ENCODE peak calls at places on chromosome 5, in six cellular contexts. A, Z, I, U, F and O are unnamed samples. For H3K4me1, the result is how much of the 10 kb centered on the place peaks cover.

GRCh38 chr5:177358333-177358939 is 712 bp downstream of the RGS14 start:
- DNase-seq in I (no peak), A (no peak), Z (no peak), F (no peak), U (no peak), O (no peak)

GRCh38 chr5:119655081-119655480 is 25.7 kb downstream of the FAM170A start:
- DNase-seq in F (no peak), U (no peak), Z (no peak), I (no peak), A (no peak), O (peak)

GRCh38 chr5:141558150-141558549 is 60.6 kb downstream of the DIAPH1 start:
- DNase-seq in I (no peak), A (no peak), Z (peak), U (no peak), F (peak), O (no peak)

GRCh38 chr5:174625591-174626365 is 98.6 kb upstream of the MSX2 start:
- DNase-seq in U (no peak), I (peak), A (no peak), Z (no peak), F (peak), O (peak)

GRCh38 chr5:124806026-124806856 is 59.8 kb upstream of the ZNF608 start:
- DNase-seq in U (peak), A (no peak), Z (peak), I (peak), F (peak), O (peak)

GRCh38 chr5:172920447-172920849 is 38.8 kb upstream of the RPL26L1 start:
- DNase-seq in F (peak), Z (peak), I (no peak), A (no peak), U (no peak), O (peak)

GRCh38 chr5:102578362-102578761 is 79.6 kb upstream of the SLCO6A1 start:
- DNase-seq in Z (no peak), I (no peak), A (no peak), U (no peak), F (no peak), O (no peak)

GRCh38 chr5:78648359-78649219 is at the start of gene LHFPL2:
- DNase-seq in A (peak), F (peak), U (peak), Z (peak), I (peak), O (peak)

GRCh38 chr5:65796917-65797316 is 74.9 kb downstream of the NLN start:
- DNase-seq in Z (no peak), F (no peak), U (no peak), A (no peak), I (no peak), O (no peak)

GRCh38 chr5:172903790-172904189 is 55.4 kb upstream of the RPL26L1 start:
- DNase-seq in U (no peak), F (peak), Z (peak), I (no peak), A (no peak), O (peak)

GRCh38 chr5:155960177-155960576 is 366.8 kb upstream of the SGCD start:
- DNase-seq in Z (no peak), A (no peak), I (no peak), U (no peak), F (no peak), O (no peak)

GRCh38 chr5:35416217-35416988 is 186.1 kb upstream of the PRLR start:
- DNase-seq in I (no peak), U (no peak), F (no peak), Z (no peak), A (no peak), O (no peak)

GRCh38 chr5:179368806-179369529 is 23.7 kb upstream of the ADAMTS2 start:
- DNase-seq in Z (no peak), I (no peak), U (no peak), A (no peak), F (no peak), O (no peak)

GRCh38 chr5:23146183-23146582 is 293.0 kb upstream of the CDH12 start:
- DNase-seq in Z (no peak), I (no peak), F (no peak), U (no peak), A (no peak), O (no peak)

GRCh38 chr5:171143171-171143570 is 165.9 kb upstream of the TLX3 start:
- DNase-seq in I (no peak), F (no peak), Z (no peak), A (no peak), U (no peak), O (no peak)

GRCh38 chr5:173602423-173602822 is 14.0 kb downstream of the BOD1 start:
- DNase-seq in I (no peak), F (peak), A (no peak), U (no peak), Z (peak), O (peak)

GRCh38 chr5:154251529-154251928 is 61.0 kb downstream of the GALNT10 start:
- DNase-seq in F (no peak), U (no peak), Z (no peak), A (no peak), I (no peak), O (no peak)

GRCh38 chr5:120297621-120298020 is 166.5 kb upstream of the PRR16 start:
- DNase-seq in U (no peak), I (no peak), F (peak), A (no peak), Z (peak), O (peak)

GRCh38 chr5:93595420-93596136 is 12.6 kb downstream of the NR2F1 start:
- DNase-seq in A (no peak), I (peak), Z (no peak), U (no peak), F (no peak), O (no peak)

GRCh38 chr5:31049933-31050704 is 143.4 kb upstream of the CDH6 start:
- DNase-seq in F (peak), Z (peak), U (no peak), A (no peak), I (peak), O (peak)

GRCh38 chr5:61177716-61178115 is 15.4 kb upstream of the SMIM15 start:
- DNase-seq in I (no peak), A (peak), F (no peak), Z (no peak), U (no peak), O (no peak)

GRCh38 chr5:158878227-158878626 is 221.5 kb downstream of the EBF1 start:
- DNase-seq in U (no peak), F (no peak), I (no peak), Z (no peak), A (no peak), O (no peak)

GRCh38 chr5:108382784-108383358 is 973 bp upstream of the FBXL17 start:
- DNase-seq in I (peak), A (peak), F (peak), U (peak), Z (no peak), O (peak)

GRCh38 chr5:176889321-176890280 is 9.5 kb downstream of the HK3 start:
- DNase-seq in F (no peak), A (no peak), Z (no peak), I (no peak), U (no peak), O (no peak)

GRCh38 chr5:169201597-169201996 is 99.3 kb downstream of the SLIT3 start:
- DNase-seq in A (no peak), U (no peak), Z (no peak), I (no peak), F (no peak), O (no peak)

GRCh38 chr5:143645356-143645755 is 166.6 kb upstream of the HMHB1 start:
- DNase-seq in Z (no peak), A (no peak), F (no peak), U (no peak), I (no peak), O (no peak)

GRCh38 chr5:95958308-95959014 is 3.2 kb downstream of the ELL2 start:
- DNase-seq in F (peak), A (no peak), U (no peak), I (no peak), Z (peak), O (peak)

GRCh38 chr5:99543841-99544240 is 615.0 kb upstream of the CHD1 start:
- DNase-seq in Z (peak), I (no peak), F (no peak), A (no peak), U (no peak), O (no peak)

GRCh38 chr5:2703615-2704014 is 47.9 kb downstream of the IRX2 start:
- DNase-seq in U (no peak), Z (no peak), F (no peak), A (no peak), I (no peak), O (no peak)

GRCh38 chr5:79255786-79256557 is 20.0 kb downstream of the JMY start:
- DNase-seq in Z (peak), U (peak), F (peak), A (no peak), I (peak), O (peak)

GRCh38 chr5:116044073-116044472 is 11.8 kb downstream of the ARL14EPL start:
- DNase-seq in U (no peak), A (no peak), F (no peak), Z (no peak), I (no peak), O (no peak)

GRCh38 chr5:119829341-119829740 is 200.0 kb downstream of the FAM170A start:
- DNase-seq in U (no peak), I (no peak), F (no peak), Z (no peak), A (no peak), O (peak)

GRCh38 chr5:41122459-41122858 is 51.3 kb upstream of the MROH2B start:
- DNase-seq in U (no peak), A (no peak), Z (no peak), I (no peak), F (no peak), O (no peak)

GRCh38 chr5:33049845-33050244 is 338.7 kb downstream of the NPR3 start:
- DNase-seq in F (peak), A (no peak), I (no peak), Z (peak), U (no peak), O (peak)

GRCh38 chr5:167919268-167919560 is 372.2 kb upstream of the WWC1 start:
- DNase-seq in Z (peak), A (no peak), F (no peak), U (no peak), I (no peak), O (no peak)

GRCh38 chr5:138981606-138982005 is 106.5 kb upstream of the LRRTM2 start:
- DNase-seq in F (no peak), U (no peak), I (no peak), Z (peak), A (no peak), O (no peak)

GRCh38 chr5:157612071-157612476 is 36.5 kb upstream of the ADAM19 start:
- DNase-seq in Z (peak), I (no peak), A (no peak), U (no peak), F (no peak), O (no peak)
- H3K9ac ChIP-seq in Z (no peak), I (no peak), A (no peak), U (no peak), F (no peak), O (no peak)

GRCh38 chr5:134086215-134086942 is 28.1 kb upstream of the TCF7 start:
- DNase-seq in Z (no peak), I (no peak), F (no peak), A (no peak), U (no peak), O (no peak)

GRCh38 chr5:134084166-134084565 is 30.3 kb upstream of the TCF7 start:
- DNase-seq in I (no peak), A (no peak), U (no peak), F (no peak), Z (no peak), O (no peak)

GRCh38 chr5:134085411-134085810 is 29.1 kb upstream of the TCF7 start:
- DNase-seq in Z (no peak), A (no peak), F (no peak), U (no peak), I (no peak), O (no peak)

GRCh38 chr5:134083517-134083916 is 31.0 kb upstream of the TCF7 start:
- DNase-seq in Z (peak), I (no peak), U (no peak), F (peak), A (no peak), O (no peak)

DNA sequence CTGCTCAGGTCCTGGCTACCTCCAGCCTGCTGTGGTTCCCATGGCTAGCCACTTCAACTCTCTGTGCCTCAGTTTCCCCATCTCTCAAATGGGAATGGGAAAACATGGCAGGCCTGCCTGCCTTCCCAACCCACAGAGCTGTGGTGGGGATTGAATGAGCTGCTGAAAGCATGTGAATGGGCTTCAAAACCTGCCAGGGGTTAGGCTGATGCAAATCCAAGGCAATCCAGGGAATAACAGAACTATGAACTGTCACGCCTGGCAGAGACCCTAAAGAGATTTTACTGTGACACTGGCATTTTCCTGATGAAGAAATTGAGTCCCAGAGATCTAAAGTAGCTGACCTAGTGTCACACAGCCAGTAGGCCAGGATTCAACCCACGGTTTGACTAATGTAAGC is 29.9 kb upstream of the TCF7 start:
- DNase-seq in A (no peak), Z (no peak), U (no peak), F (no peak), I (no peak), O (no peak)
- H3K4me1 ChIP-seq in A (under half), Z (under half), U (under half), F (under half), I (under half), O (under half)

GRCh38 chr5:134525687-134526482 is 415 bp downstream of the JADE2 start:
- DNase-seq in I (peak), Z (peak), F (peak), A (peak), U (peak), O (peak)
- H3K9ac ChIP-seq in I (no peak), Z (peak), F (peak), A (peak), U (peak), O (peak)

DNA sequence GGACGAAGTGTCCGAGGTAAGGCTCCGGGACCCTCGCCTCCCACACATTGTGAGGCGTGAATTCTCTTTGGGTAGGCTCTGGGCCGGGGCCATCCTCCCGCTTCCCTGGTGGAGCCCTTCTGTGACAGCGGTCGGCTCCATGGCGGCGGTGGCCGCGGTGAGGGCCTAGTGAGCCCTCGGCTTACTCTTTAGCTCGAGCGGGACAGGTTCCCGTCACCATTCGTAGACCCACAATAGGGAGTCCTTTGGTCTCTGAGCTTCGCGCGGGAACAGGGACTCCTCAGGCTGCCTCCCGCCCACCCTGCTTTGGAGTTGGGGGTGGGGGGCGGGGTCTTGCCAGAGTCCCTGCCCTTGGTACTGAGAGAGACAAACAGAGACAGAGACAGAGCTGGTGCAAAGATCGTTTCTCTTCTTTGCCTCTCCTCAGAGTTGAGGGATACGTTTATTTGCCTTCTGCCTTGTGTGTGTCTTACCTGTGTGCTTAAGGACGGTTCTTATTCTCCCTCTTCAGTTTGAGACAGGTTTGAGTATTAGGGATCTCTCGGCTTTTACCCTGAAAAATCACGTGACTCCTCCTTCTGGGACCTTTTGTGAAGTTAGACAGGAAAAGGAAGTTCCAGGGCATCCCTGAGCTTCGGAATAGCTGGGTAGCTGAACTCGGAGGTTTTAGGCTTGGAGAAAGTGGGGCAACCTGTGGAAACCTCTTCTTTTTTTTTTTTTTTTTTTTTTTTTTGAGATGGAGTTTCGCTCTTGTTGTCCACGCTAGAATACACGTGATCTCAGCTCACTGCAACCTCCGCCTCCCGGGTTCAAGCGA is 833 bp downstream of the ANKHD1 start:
- DNase-seq in U (peak), A (peak), Z (peak), F (peak), I (peak), O (peak)
- H3K4me1 ChIP-seq in U (under half), A (under half), Z (under half), F (under half), I (under half), O (under half)